ENCODE peak calls at places on chromosomes 6 and 20, in eight cellular contexts. I is T-helper 1 cell, W is left ventricle myocardium superior, K is HCEC 1CT, Z is T-cell, C is progenitor cell of endocrine pancreas, M is mucosa of gallbladder, X is Daoy. S is an unnamed sample.

GRCh38 chr20:8940311-8940710 is 128.6 kb upstream of the PLCB4 start:
- DNase-seq in I (no peak), K (peak), Z (no peak), M (no peak), C (no peak), X (peak), W (no peak), S (no peak)

GRCh38 chr20:36703530-36703929 is 42.4 kb downstream of the NDRG3 start:
- DNase-seq in M (no peak), Z (no peak), K (no peak), W (no peak), X (no peak), C (no peak), I (no peak), S (no peak)

GRCh38 chr6:28766426-28766825 is 157.4 kb downstream of the TRIM27 start:
- DNase-seq in C (no peak), I (no peak), W (no peak), X (no peak), Z (no peak), M (no peak), K (no peak), S (no peak)

GRCh38 chr6:15672291-15672690 is 9.5 kb upstream of the DTNBP1 start:
- DNase-seq in C (no peak), M (no peak), Z (no peak), X (no peak), W (no peak), I (no peak), K (no peak), S (no peak)

GRCh38 chr6:26220353-26220970 is 133.2 kb downstream of the HFE start:
- DNase-seq in C (no peak), W (no peak), I (no peak), K (no peak), M (no peak), X (no peak), Z (no peak), S (no peak)

GRCh38 chr20:41261790-41262717 is 55.5 kb downstream of the ZHX3 start:
- DNase-seq in K (no peak), M (no peak), C (no peak), I (no peak), Z (no peak), W (no peak), X (no peak), S (no peak)

GRCh38 chr6:100455230-100456124 is 9.2 kb downstream of the SIM1 start:
- DNase-seq in X (no peak), M (no peak), W (no peak), K (no peak), I (no peak), C (no peak), Z (no peak), S (no peak)

GRCh38 chr6:5205877-5206840 is 54.6 kb downstream of the LYRM4 start:
- DNase-seq in C (no peak), X (peak), W (peak), Z (no peak), K (peak), I (no peak), M (peak), S (no peak)

GRCh38 chr6:93580441-93580840 is 161.1 kb upstream of the EPHA7 start:
- DNase-seq in X (no peak), Z (no peak), I (no peak), C (no peak), M (no peak), W (no peak), K (no peak), S (no peak)

GRCh38 chr20:37340998-37341397 is 4.9 kb upstream of the SRC start:
- DNase-seq in Z (no peak), K (no peak), I (no peak), W (no peak), X (no peak), C (no peak), M (no peak), S (no peak)

GRCh38 chr20:14223806-14224205 is 113.6 kb downstream of the FLRT3 start:
- DNase-seq in K (no peak), M (peak), Z (no peak), X (no peak), W (no peak), I (no peak), C (no peak), S (no peak)

GRCh38 chr6:75205776-75206334 is at the start of gene COL12A1:
- DNase-seq in K (peak), C (peak), Z (no peak), M (peak), I (no peak), W (peak), X (peak), S (no peak)

GRCh38 chr6:75691012-75691411 is 58.0 kb upstream of the MYO6 start:
- DNase-seq in I (no peak), K (peak), W (no peak), X (peak), C (no peak), Z (no peak), M (no peak), S (no peak)

GRCh38 chr6:8539446-8539845 is 104.1 kb upstream of the SLC35B3 start:
- DNase-seq in X (peak), C (no peak), K (no peak), I (no peak), W (no peak), Z (no peak), M (no peak), S (no peak)

GRCh38 chr6:163338671-163339405 is 75.7 kb upstream of the QKI start:
- DNase-seq in Z (no peak), K (no peak), I (no peak), C (no peak), W (peak), M (no peak), X (peak), S (no peak)

GRCh38 chr6:66605011-66605410 is 898.0 kb upstream of the EYS start:
- DNase-seq in I (no peak), X (no peak), M (no peak), C (no peak), W (no peak), Z (no peak), K (peak), S (no peak)

GRCh38 chr20:19973920-19974620 is 43.1 kb upstream of the NAA20 start:
- DNase-seq in I (no peak), K (peak), Z (no peak), M (peak), C (no peak), X (peak), W (peak), S (no peak)

GRCh38 chr6:147641511-147641910 is 133.0 kb downstream of the SAMD5 start:
- DNase-seq in W (no peak), I (no peak), M (no peak), Z (no peak), X (no peak), C (no peak), K (no peak), S (no peak)

S was measured in T follicular helper cell.